ENCODE peak calls at places on chromosomes 2 and 18, in nine cellular contexts. One of them, this sample, is unnamed.

GRCh38 chr2:55431982-55432627 is 12.4 kb upstream of the CCDC88A start:
- DNase-seq in K562: peak
- DNase-seq in A549: peak
- DNase-seq in brain microvascular endothelial cell: no peak
- DNase-seq in psoas muscle: no peak
- DNase-seq in hepatocyte: peak
- DNase-seq in fibroblast of the aortic adventitia: peak
- DNase-seq in endothelial cell of umbilical vein: peak
- DNase-seq in tibial artery: no peak
- DNase-seq in this sample: peak

GRCh38 chr2:131045286-131045924 is 47.9 kb downstream of the FAM168B start:
- DNase-seq in K562: no peak
- DNase-seq in A549: no peak
- DNase-seq in brain microvascular endothelial cell: no peak
- DNase-seq in psoas muscle: no peak
- DNase-seq in hepatocyte: no peak
- DNase-seq in fibroblast of the aortic adventitia: no peak
- DNase-seq in endothelial cell of umbilical vein: no peak
- DNase-seq in tibial artery: no peak
- DNase-seq in this sample: no peak

GRCh38 chr2:135744761-135745314 is 3.2 kb downstream of the UBXN4 start:
- DNase-seq in K562: peak
- DNase-seq in A549: peak
- DNase-seq in brain microvascular endothelial cell: peak
- DNase-seq in psoas muscle: no peak
- DNase-seq in hepatocyte: peak
- DNase-seq in fibroblast of the aortic adventitia: no peak
- DNase-seq in endothelial cell of umbilical vein: peak
- DNase-seq in tibial artery: no peak
- DNase-seq in this sample: no peak

GRCh38 chr2:152499921-152500320 is 164.9 kb downstream of the FMNL2 start:
- DNase-seq in K562: no peak
- DNase-seq in A549: no peak
- DNase-seq in brain microvascular endothelial cell: peak
- DNase-seq in psoas muscle: no peak
- DNase-seq in hepatocyte: no peak
- DNase-seq in fibroblast of the aortic adventitia: peak
- DNase-seq in endothelial cell of umbilical vein: no peak
- DNase-seq in tibial artery: peak
- DNase-seq in this sample: no peak

GRCh38 chr2:226306969-226307368 is 492.7 kb downstream of the IRS1 start:
- DNase-seq in K562: no peak
- DNase-seq in A549: no peak
- DNase-seq in brain microvascular endothelial cell: no peak
- DNase-seq in psoas muscle: no peak
- DNase-seq in hepatocyte: no peak
- DNase-seq in fibroblast of the aortic adventitia: no peak
- DNase-seq in endothelial cell of umbilical vein: no peak
- DNase-seq in tibial artery: no peak
- DNase-seq in this sample: no peak

GRCh38 chr2:27133195-27133875 is 1.1 kb downstream of the PREB start:
- DNase-seq in K562: no peak
- DNase-seq in A549: no peak
- DNase-seq in brain microvascular endothelial cell: no peak
- DNase-seq in psoas muscle: peak
- DNase-seq in hepatocyte: no peak
- DNase-seq in fibroblast of the aortic adventitia: no peak
- DNase-seq in endothelial cell of umbilical vein: no peak
- DNase-seq in tibial artery: no peak
- DNase-seq in this sample: no peak

GRCh38 chr18:8516391-8517250 is 92.6 kb upstream of the RAB12 start:
- DNase-seq in K562: no peak
- DNase-seq in A549: no peak
- DNase-seq in brain microvascular endothelial cell: no peak
- DNase-seq in psoas muscle: no peak
- DNase-seq in hepatocyte: no peak
- DNase-seq in fibroblast of the aortic adventitia: no peak
- DNase-seq in endothelial cell of umbilical vein: no peak
- DNase-seq in tibial artery: no peak
- DNase-seq in this sample: no peak

GRCh38 chr18:48841381-48842258 is 109.1 kb downstream of the SMAD7 start:
- DNase-seq in K562: peak
- DNase-seq in A549: no peak
- DNase-seq in brain microvascular endothelial cell: no peak
- DNase-seq in psoas muscle: peak
- DNase-seq in hepatocyte: peak
- DNase-seq in fibroblast of the aortic adventitia: peak
- DNase-seq in endothelial cell of umbilical vein: peak
- DNase-seq in tibial artery: peak
- DNase-seq in this sample: no peak

GRCh38 chr18:63158676-63159291 is 160.8 kb downstream of the BCL2 start:
- DNase-seq in K562: no peak
- DNase-seq in A549: no peak
- DNase-seq in brain microvascular endothelial cell: no peak
- DNase-seq in psoas muscle: no peak
- DNase-seq in hepatocyte: no peak
- DNase-seq in fibroblast of the aortic adventitia: no peak
- DNase-seq in endothelial cell of umbilical vein: no peak
- DNase-seq in tibial artery: no peak
- DNase-seq in this sample: no peak

GRCh38 chr18:12302391-12303147 is 5.5 kb upstream of the TUBB6 start:
- DNase-seq in K562: peak
- DNase-seq in A549: no peak
- DNase-seq in brain microvascular endothelial cell: no peak
- DNase-seq in psoas muscle: no peak
- DNase-seq in hepatocyte: no peak
- DNase-seq in fibroblast of the aortic adventitia: no peak
- DNase-seq in endothelial cell of umbilical vein: no peak
- DNase-seq in tibial artery: no peak
- DNase-seq in this sample: no peak

GRCh38 chr2:42895134-42895795 is 102.9 kb upstream of the HAAO start:
- DNase-seq in K562: no peak
- DNase-seq in A549: no peak
- DNase-seq in brain microvascular endothelial cell: no peak
- DNase-seq in psoas muscle: no peak
- DNase-seq in hepatocyte: no peak
- DNase-seq in fibroblast of the aortic adventitia: no peak
- DNase-seq in endothelial cell of umbilical vein: no peak
- DNase-seq in tibial artery: no peak
- DNase-seq in this sample: no peak

GRCh38 chr18:79786304-79786703 is 11.4 kb upstream of the KCNG2 start:
- DNase-seq in K562: no peak
- DNase-seq in A549: no peak
- DNase-seq in brain microvascular endothelial cell: no peak
- DNase-seq in psoas muscle: no peak
- DNase-seq in hepatocyte: no peak
- DNase-seq in fibroblast of the aortic adventitia: no peak
- DNase-seq in endothelial cell of umbilical vein: no peak
- DNase-seq in tibial artery: no peak
- DNase-seq in this sample: no peak

GRCh38 chr2:217980591-217980990 is 22.2 kb downstream of the TNS1 start:
- DNase-seq in K562: no peak
- DNase-seq in A549: no peak
- DNase-seq in brain microvascular endothelial cell: no peak
- DNase-seq in psoas muscle: no peak
- DNase-seq in hepatocyte: no peak
- DNase-seq in fibroblast of the aortic adventitia: no peak
- DNase-seq in endothelial cell of umbilical vein: no peak
- DNase-seq in tibial artery: peak
- DNase-seq in this sample: no peak

GRCh38 chr2:170022692-170023091 is 155.3 kb upstream of the MYO3B start:
- DNase-seq in K562: no peak
- DNase-seq in A549: peak
- DNase-seq in brain microvascular endothelial cell: peak
- DNase-seq in psoas muscle: no peak
- DNase-seq in hepatocyte: no peak
- DNase-seq in fibroblast of the aortic adventitia: peak
- DNase-seq in endothelial cell of umbilical vein: no peak
- DNase-seq in tibial artery: no peak
- DNase-seq in this sample: peak

GRCh38 chr2:115908731-115909130 is 1466.3 kb downstream of the DPP10 start:
- DNase-seq in K562: no peak
- DNase-seq in A549: no peak
- DNase-seq in brain microvascular endothelial cell: no peak
- DNase-seq in psoas muscle: no peak
- DNase-seq in hepatocyte: no peak
- DNase-seq in fibroblast of the aortic adventitia: no peak
- DNase-seq in endothelial cell of umbilical vein: no peak
- DNase-seq in tibial artery: no peak
- DNase-seq in this sample: no peak

GRCh38 chr2:240970816-240971215 is 27.6 kb upstream of the SNED1 start:
- DNase-seq in K562: no peak
- DNase-seq in A549: no peak
- DNase-seq in brain microvascular endothelial cell: no peak
- DNase-seq in psoas muscle: peak
- DNase-seq in hepatocyte: no peak
- DNase-seq in fibroblast of the aortic adventitia: no peak
- DNase-seq in endothelial cell of umbilical vein: no peak
- DNase-seq in tibial artery: no peak
- DNase-seq in this sample: no peak

GRCh38 chr18:35713545-35713944 is 132.0 kb downstream of the GALNT1 start:
- DNase-seq in K562: no peak
- DNase-seq in A549: no peak
- DNase-seq in brain microvascular endothelial cell: peak
- DNase-seq in psoas muscle: no peak
- DNase-seq in hepatocyte: no peak
- DNase-seq in fibroblast of the aortic adventitia: peak
- DNase-seq in endothelial cell of umbilical vein: peak
- DNase-seq in tibial artery: no peak
- DNase-seq in this sample: peak
- TF ChIP-seq CTCF in K562: no peak
- TF ChIP-seq CTCF in A549: no peak
- TF ChIP-seq CTCF in brain microvascular endothelial cell: peak
- TF ChIP-seq CTCF in psoas muscle: no peak
- TF ChIP-seq CTCF in hepatocyte: no peak
- TF ChIP-seq CTCF in fibroblast of the aortic adventitia: peak
- TF ChIP-seq CTCF in endothelial cell of umbilical vein: no peak
- TF ChIP-seq CTCF in tibial artery: no peak
- TF ChIP-seq CTCF in this sample: no peak

GRCh38 chr2:156329031-156329921 is 3.2 kb downstream of the NR4A2 start:
- DNase-seq in K562: no peak
- DNase-seq in A549: no peak
- DNase-seq in brain microvascular endothelial cell: no peak
- DNase-seq in psoas muscle: peak
- DNase-seq in hepatocyte: no peak
- DNase-seq in fibroblast of the aortic adventitia: no peak
- DNase-seq in endothelial cell of umbilical vein: no peak
- DNase-seq in tibial artery: no peak
- DNase-seq in this sample: no peak
- H3K4me3 ChIP-seq in K562: no peak
- H3K4me3 ChIP-seq in A549: no peak
- H3K4me3 ChIP-seq in brain microvascular endothelial cell: no peak
- H3K4me3 ChIP-seq in psoas muscle: no peak
- H3K4me3 ChIP-seq in hepatocyte: no peak
- H3K4me3 ChIP-seq in fibroblast of the aortic adventitia: no peak
- H3K4me3 ChIP-seq in endothelial cell of umbilical vein: no peak
- H3K4me3 ChIP-seq in tibial artery: no peak
- H3K4me3 ChIP-seq in this sample: no peak

DNA sequence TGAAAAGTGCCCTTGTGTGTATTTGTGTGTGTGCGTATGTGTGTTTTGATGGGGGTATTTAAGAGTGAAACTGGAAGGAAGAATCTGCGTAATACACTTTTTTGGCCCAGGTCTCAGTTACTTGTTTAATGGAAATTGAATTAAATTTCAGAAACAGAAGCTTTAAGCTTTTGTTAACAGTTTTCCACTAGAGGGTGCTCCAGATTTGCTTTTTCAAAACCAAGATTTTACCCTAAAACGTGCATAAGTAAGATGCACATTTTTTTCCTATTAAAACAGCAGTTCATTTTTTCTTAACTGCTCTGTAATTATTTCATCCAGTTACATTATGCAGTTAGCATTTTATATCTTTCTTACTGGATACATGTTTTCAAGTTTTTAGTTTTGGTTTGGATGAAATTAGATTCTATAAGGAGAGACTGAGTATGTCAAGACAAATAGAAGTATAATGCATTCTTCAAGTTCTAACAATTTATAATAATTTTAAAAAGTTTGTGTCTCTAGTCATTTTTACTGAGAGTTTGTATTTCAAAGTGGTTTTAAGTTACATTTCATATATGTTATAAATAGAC is 97.2 kb downstream of the PIK3C3 start:
- DNase-seq in K562: no peak
- DNase-seq in A549: no peak
- DNase-seq in brain microvascular endothelial cell: no peak
- DNase-seq in psoas muscle: no peak
- DNase-seq in hepatocyte: peak
- DNase-seq in fibroblast of the aortic adventitia: peak
- DNase-seq in endothelial cell of umbilical vein: peak
- DNase-seq in tibial artery: no peak
- DNase-seq in this sample: peak
- TF ChIP-seq CTCF in K562: no peak
- TF ChIP-seq CTCF in A549: peak
- TF ChIP-seq CTCF in brain microvascular endothelial cell: peak
- TF ChIP-seq CTCF in psoas muscle: no peak
- TF ChIP-seq CTCF in hepatocyte: peak
- TF ChIP-seq CTCF in fibroblast of the aortic adventitia: peak
- TF ChIP-seq CTCF in endothelial cell of umbilical vein: no peak
- TF ChIP-seq CTCF in tibial artery: no peak
- TF ChIP-seq CTCF in this sample: peak

DNA sequence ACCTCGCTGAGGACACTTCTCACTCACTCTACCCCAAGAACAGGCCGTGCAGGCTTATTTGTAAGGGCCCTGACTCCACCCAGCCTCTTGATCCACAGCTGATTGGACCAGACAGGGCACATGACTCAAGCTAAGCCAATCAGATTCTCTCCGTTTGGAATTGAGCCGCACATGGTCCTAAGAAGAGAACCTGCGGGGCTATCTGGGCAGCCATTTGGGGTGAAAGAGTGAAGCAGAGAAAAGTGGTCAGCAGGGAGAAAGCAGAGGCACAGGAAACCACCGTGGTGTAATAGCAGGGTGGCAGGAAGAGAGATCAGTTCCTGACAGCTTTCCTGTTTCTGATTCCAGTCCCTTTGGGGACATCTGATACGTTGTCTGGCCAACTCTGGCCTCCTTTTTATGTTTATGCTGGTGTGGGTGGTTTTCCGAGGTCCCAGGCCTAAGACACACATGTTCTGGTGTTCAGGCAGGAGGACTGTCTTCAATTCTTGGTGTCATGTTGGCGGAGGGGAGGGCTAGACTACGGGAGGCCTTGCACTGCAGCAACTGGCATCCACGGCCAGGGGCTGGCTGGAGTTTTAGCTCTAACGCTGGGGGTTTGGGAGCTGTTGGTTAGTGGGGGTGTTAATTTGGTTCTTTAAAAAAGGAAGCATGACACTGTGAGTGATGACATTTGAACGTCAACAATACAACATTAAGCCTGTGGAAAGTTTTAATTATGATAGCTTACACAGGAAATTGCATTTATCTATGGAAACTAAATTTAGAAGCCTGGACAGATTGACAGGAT is 26.1 kb upstream of the SPTBN1 start:
- DNase-seq in K562: peak
- DNase-seq in A549: peak
- DNase-seq in brain microvascular endothelial cell: no peak
- DNase-seq in psoas muscle: no peak
- DNase-seq in hepatocyte: no peak
- DNase-seq in fibroblast of the aortic adventitia: no peak
- DNase-seq in endothelial cell of umbilical vein: peak
- DNase-seq in tibial artery: no peak
- DNase-seq in this sample: no peak
- H3K4me3 ChIP-seq in K562: no peak
- H3K4me3 ChIP-seq in A549: no peak
- H3K4me3 ChIP-seq in brain microvascular endothelial cell: no peak
- H3K4me3 ChIP-seq in psoas muscle: no peak
- H3K4me3 ChIP-seq in hepatocyte: no peak
- H3K4me3 ChIP-seq in fibroblast of the aortic adventitia: no peak
- H3K4me3 ChIP-seq in endothelial cell of umbilical vein: no peak
- H3K4me3 ChIP-seq in tibial artery: no peak
- H3K4me3 ChIP-seq in this sample: no peak

GRCh38 chr2:127737892-127738291 is 36.6 kb downstream of the SFT2D3 start:
- DNase-seq in K562: no peak
- DNase-seq in A549: peak
- DNase-seq in brain microvascular endothelial cell: no peak
- DNase-seq in psoas muscle: no peak
- DNase-seq in hepatocyte: peak
- DNase-seq in fibroblast of the aortic adventitia: peak
- DNase-seq in endothelial cell of umbilical vein: no peak
- DNase-seq in tibial artery: no peak
- DNase-seq in this sample: no peak
- TF ChIP-seq CTCF in K562: no peak
- TF ChIP-seq CTCF in A549: no peak
- TF ChIP-seq CTCF in brain microvascular endothelial cell: no peak
- TF ChIP-seq CTCF in psoas muscle: no peak
- TF ChIP-seq CTCF in hepatocyte: no peak
- TF ChIP-seq CTCF in fibroblast of the aortic adventitia: no peak
- TF ChIP-seq CTCF in endothelial cell of umbilical vein: no peak
- TF ChIP-seq CTCF in tibial artery: no peak
- TF ChIP-seq CTCF in this sample: no peak

This sample was measured in HFF-Myc.